ENCODE peak calls at places on chromosomes 1 and 21, in eight cellular contexts. M is IMR-90; K is transverse colon; X is CD8-positive, alpha-beta memory T cell; V is tibial nerve; J is right atrium auricular region; P is body of pancreas; F is cardiac muscle cell. B is an unnamed sample.
A peak's percentile ranks its signal among the peaks of the same experiment; 100 is the strongest.

GRCh38 chr1:14442669-14443068 is 155.8 kb upstream of the KAZN start:
- DNase-seq in X (no peak), F (no peak), P (no peak), J (no peak), K (no peak), M (no peak), V (no peak), B (no peak)

GRCh38 chr21:19684328-19684727 is 1280.7 kb upstream of the TMPRSS15 start:
- DNase-seq in K (no peak), J (no peak), X (no peak), F (no peak), M (no peak), P (no peak), V (no peak), B (no peak)

GRCh38 chr1:91864017-91864700 is 21.8 kb downstream of the TGFBR3 start:
- DNase-seq in M (peak; percentile 66), P (no peak), K (no peak), F (no peak), V (no peak), X (no peak), J (no peak), B (no peak)

GRCh38 chr1:9612162-9612845 is 23.6 kb downstream of the TMEM201 start:
- DNase-seq in F (no peak), P (no peak), X (no peak), M (no peak), K (no peak), V (no peak), J (no peak), B (no peak)

GRCh38 chr21:37374026-37374425 is 7.5 kb downstream of the DYRK1A start:
- DNase-seq in P (no peak), J (no peak), X (no peak), F (no peak), K (no peak), M (peak; percentile 72), V (no peak), B (no peak)

GRCh38 chr1:208177656-208178055 is 66.5 kb downstream of the PLXNA2 start:
- DNase-seq in V (no peak), F (no peak), K (peak; percentile 79), X (no peak), J (no peak), P (no peak), M (no peak), B (peak; percentile 84)

GRCh38 chr1:15680614-15681345 is 3.3 kb upstream of the PLEKHM2 start:
- DNase-seq in K (no peak), M (peak; percentile 96), V (no peak), F (no peak), X (no peak), P (no peak), J (no peak), B (no peak)

GRCh38 chr21:31397939-31398338 is 53.9 kb upstream of the TIAM1 start:
- DNase-seq in K (no peak), F (no peak), V (no peak), X (no peak), M (no peak), J (no peak), P (no peak), B (no peak)

GRCh38 chr1:3221112-3222041 is 152.4 kb downstream of the PRDM16 start:
- DNase-seq in P (no peak), X (no peak), F (no peak), M (no peak), J (no peak), V (no peak), K (no peak), B (no peak)

GRCh38 chr1:21552715-21553114 is 43.5 kb downstream of the ALPL start:
- DNase-seq in J (no peak), K (no peak), F (peak; percentile 75), M (peak; percentile 93), X (no peak), V (no peak), P (no peak), B (no peak)

GRCh38 chr21:32770514-32771133 is 931 bp downstream of the PAXBP1 start:
- DNase-seq in X (no peak), J (no peak), F (no peak), M (peak; percentile 8), V (peak; percentile 14), K (no peak), P (no peak), B (no peak)

GRCh38 chr1:207328908-207329307 is 7.4 kb downstream of the CD55 start:
- DNase-seq in V (no peak), J (no peak), M (no peak), X (no peak), P (no peak), F (no peak), K (no peak), B (no peak)

GRCh38 chr1:216054593-216054992 is 368.7 kb downstream of the USH2A start:
- DNase-seq in M (no peak), K (no peak), J (no peak), F (no peak), V (no peak), X (no peak), P (no peak), B (no peak)

GRCh38 chr21:35075546-35075945 is 26.4 kb upstream of the RUNX1 start:
- DNase-seq in M (peak; percentile 82), F (no peak), K (no peak), X (no peak), V (peak; percentile 22), J (no peak), P (no peak), B (no peak)

GRCh38 chr1:6396998-6397397 is 3.4 kb upstream of the ACOT7 start:
- DNase-seq in F (no peak), X (no peak), M (no peak), J (no peak), P (no peak), K (no peak), V (no peak), B (no peak)

GRCh38 chr1:179031855-179032513 is 6.3 kb downstream of the FAM20B start:
- DNase-seq in V (no peak), P (no peak), F (no peak), J (no peak), M (peak; percentile 49), K (no peak), X (no peak), B (no peak)

GRCh38 chr21:31727181-31727580 is 4.7 kb downstream of the SCAF4 start:
- DNase-seq in P (no peak), V (no peak), M (no peak), K (no peak), J (no peak), F (no peak), X (no peak), B (no peak)

GRCh38 chr1:6267686-6268281 is 6.9 kb upstream of the GPR153 start:
- DNase-seq in J (no peak), V (no peak), P (no peak), K (no peak), M (peak; percentile 52), F (no peak), X (no peak), B (no peak)

GRCh38 chr1:119743776-119744597 is 24.7 kb downstream of the HMGCS2 start:
- DNase-seq in J (no peak), V (peak; percentile 46), K (peak; percentile 73), P (peak; percentile 74), F (peak; percentile 77), X (peak; percentile 8), M (peak; percentile 79), B (peak; percentile 71)

GRCh38 chr1:220804202-220804586 is 17.5 kb downstream of the MTARC1 start:
- DNase-seq in M (peak; percentile 60), P (no peak), K (no peak), V (no peak), F (no peak), J (peak; percentile 30), X (no peak), B (no peak)

GRCh38 chr1:213656039-213656438 is 331.7 kb upstream of the PROX1 start:
- DNase-seq in F (no peak), X (no peak), J (no peak), K (no peak), V (no peak), P (no peak), M (no peak), B (no peak)

GRCh38 chr1:23148084-23148483 is 20.6 kb downstream of the LUZP1 start:
- DNase-seq in M (no peak), K (no peak), X (no peak), P (no peak), F (no peak), J (no peak), V (no peak), B (no peak)

GRCh38 chr1:63969461-63969893 is 195.7 kb downstream of the ROR1 start:
- DNase-seq in M (peak; percentile 12), J (no peak), F (no peak), K (no peak), V (no peak), P (no peak), X (no peak), B (no peak)

GRCh38 chr21:39377444-39378050 is 28.7 kb upstream of the HMGN1 start:
- DNase-seq in P (no peak), F (no peak), K (no peak), V (no peak), M (no peak), J (no peak), X (no peak), B (no peak)

GRCh38 chr1:196410768-196411167 is 197.5 kb downstream of the KCNT2 start:
- DNase-seq in X (no peak), M (no peak), F (no peak), K (no peak), P (no peak), V (no peak), J (no peak), B (no peak)

GRCh38 chr1:212178830-212179370 is 106.3 kb upstream of the PPP2R5A start:
- DNase-seq in X (no peak), M (peak; percentile 7), F (no peak), K (no peak), J (no peak), P (no peak), V (no peak), B (no peak)

GRCh38 chr21:45132841-45133573 is 58.6 kb downstream of the ADARB1 start:
- DNase-seq in P (no peak), J (no peak), X (no peak), M (no peak), K (no peak), V (peak; percentile 43), F (no peak), B (no peak)

GRCh38 chr1:111082421-111083192 is 57.3 kb downstream of the DRAM2 start:
- DNase-seq in J (no peak), F (no peak), P (no peak), K (no peak), X (no peak), M (peak; percentile 71), V (no peak), B (no peak)
- H3K4me3 ChIP-seq in J (no peak overlapping the region), F (no peak overlapping the region), P (no peak overlapping the region), K (no peak overlapping the region), X (no peak overlapping the region), M (no peak overlapping the region), V (no peak overlapping the region), B (no peak overlapping the region)

GRCh38 chr1:1046243-1046642 is 26.3 kb downstream of the AGRN start:
- DNase-seq in P (no peak), F (no peak), M (no peak), X (no peak), V (no peak), J (no peak), K (no peak), B (no peak)
- H3K27ac ChIP-seq in P (no peak overlapping the region), F (no peak overlapping the region), M (no peak overlapping the region), X (no peak overlapping the region), V (no peak overlapping the region), J (no peak overlapping the region), K (no peak overlapping the region), B (no peak overlapping the region)

GRCh38 chr1:241532864-241533263 is 686 bp downstream of the KMO start:
- DNase-seq in P (no peak), F (no peak), K (peak; percentile 44), J (no peak), V (no peak), X (no peak), M (no peak), B (no peak)
- H3K4me3 ChIP-seq in P (no peak overlapping the region), F (no peak overlapping the region), K (no peak overlapping the region), J (no peak overlapping the region), V (peak overlapping the region; percentile 2), X (no peak overlapping the region), M (no peak overlapping the region), B (no peak overlapping the region)

GRCh38 chr1:235014756-235015155 is 113.9 kb downstream of the TOMM20 start:
- DNase-seq in X (no peak), P (no peak), K (no peak), M (no peak), V (no peak), F (no peak), J (no peak), B (no peak)
- H3K27ac ChIP-seq in X (no peak overlapping the region), P (no peak overlapping the region), K (no peak overlapping the region), M (no peak overlapping the region), V (no peak overlapping the region), F (no peak overlapping the region), J (no peak overlapping the region), B (no peak overlapping the region)

B was measured in colonic mucosa.